ENCODE peak calls at places on chromosomes 13 and 19, in nine cellular contexts. One of them, this sample, is unnamed.

GRCh38 chr13:95524270-95524901 is 28.1 kb upstream of the CLDN10 start:
- DNase-seq in CD8-positive, alpha-beta T cell: no peak
- DNase-seq in body of pancreas: no peak
- DNase-seq in uterus: no peak
- DNase-seq in dorsolateral prefrontal cortex: no peak
- DNase-seq in IMR-90: no peak
- DNase-seq in GM23248: peak
- DNase-seq in spleen: no peak
- DNase-seq in A673: no peak
- DNase-seq in this sample: no peak

GRCh38 chr13:40631605-40632004 is 34.8 kb downstream of the FOXO1 start:
- DNase-seq in A673: no peak
- DNase-seq in CD8-positive, alpha-beta T cell: no peak
- DNase-seq in spleen: no peak
- DNase-seq in IMR-90: no peak
- DNase-seq in body of pancreas: no peak
- DNase-seq in uterus: no peak
- DNase-seq in dorsolateral prefrontal cortex: no peak
- DNase-seq in GM23248: no peak
- DNase-seq in this sample: no peak

GRCh38 chr13:98026457-98026857 is 73.0 kb downstream of the IPO5 start:
- DNase-seq in body of pancreas: no peak
- DNase-seq in IMR-90: peak
- DNase-seq in spleen: no peak
- DNase-seq in uterus: no peak
- DNase-seq in dorsolateral prefrontal cortex: no peak
- DNase-seq in CD8-positive, alpha-beta T cell: no peak
- DNase-seq in A673: peak
- DNase-seq in GM23248: peak
- DNase-seq in this sample: no peak

GRCh38 chr13:84192125-84192524 is 309.9 kb upstream of the SLITRK1 start:
- DNase-seq in dorsolateral prefrontal cortex: no peak
- DNase-seq in body of pancreas: no peak
- DNase-seq in CD8-positive, alpha-beta T cell: no peak
- DNase-seq in uterus: no peak
- DNase-seq in GM23248: peak
- DNase-seq in spleen: no peak
- DNase-seq in IMR-90: peak
- DNase-seq in A673: peak
- DNase-seq in this sample: no peak

GRCh38 chr19:6066661-6067646 is 43.3 kb downstream of the RFX2 start:
- DNase-seq in IMR-90: peak
- DNase-seq in body of pancreas: peak
- DNase-seq in spleen: no peak
- DNase-seq in CD8-positive, alpha-beta T cell: peak
- DNase-seq in A673: peak
- DNase-seq in dorsolateral prefrontal cortex: peak
- DNase-seq in GM23248: peak
- DNase-seq in uterus: peak
- DNase-seq in this sample: no peak

GRCh38 chr13:73952683-73953082 is 181.5 kb downstream of the KLF12 start:
- DNase-seq in dorsolateral prefrontal cortex: no peak
- DNase-seq in A673: no peak
- DNase-seq in IMR-90: peak
- DNase-seq in spleen: no peak
- DNase-seq in body of pancreas: no peak
- DNase-seq in CD8-positive, alpha-beta T cell: no peak
- DNase-seq in GM23248: peak
- DNase-seq in uterus: no peak
- DNase-seq in this sample: no peak

GRCh38 chr13:27262546-27262945 is 8.1 kb upstream of the RASL11A start:
- DNase-seq in CD8-positive, alpha-beta T cell: no peak
- DNase-seq in dorsolateral prefrontal cortex: no peak
- DNase-seq in A673: no peak
- DNase-seq in body of pancreas: no peak
- DNase-seq in GM23248: no peak
- DNase-seq in uterus: no peak
- DNase-seq in spleen: no peak
- DNase-seq in IMR-90: no peak
- DNase-seq in this sample: no peak

GRCh38 chr19:48964205-48965032 is 690 bp upstream of the FTL start:
- DNase-seq in uterus: no peak
- DNase-seq in dorsolateral prefrontal cortex: no peak
- DNase-seq in IMR-90: peak
- DNase-seq in spleen: no peak
- DNase-seq in A673: peak
- DNase-seq in body of pancreas: peak
- DNase-seq in CD8-positive, alpha-beta T cell: no peak
- DNase-seq in GM23248: peak
- DNase-seq in this sample: no peak

GRCh38 chr19:13164370-13165090 is 14.3 kb downstream of the IER2 start:
- DNase-seq in IMR-90: peak
- DNase-seq in A673: peak
- DNase-seq in body of pancreas: peak
- DNase-seq in spleen: peak
- DNase-seq in uterus: peak
- DNase-seq in dorsolateral prefrontal cortex: no peak
- DNase-seq in CD8-positive, alpha-beta T cell: peak
- DNase-seq in GM23248: peak
- DNase-seq in this sample: peak

GRCh38 chr13:67574320-67575233 is 344.4 kb upstream of the PCDH9 start:
- DNase-seq in A673: no peak
- DNase-seq in uterus: no peak
- DNase-seq in spleen: no peak
- DNase-seq in IMR-90: peak
- DNase-seq in body of pancreas: no peak
- DNase-seq in CD8-positive, alpha-beta T cell: no peak
- DNase-seq in GM23248: no peak
- DNase-seq in dorsolateral prefrontal cortex: no peak
- DNase-seq in this sample: no peak

GRCh38 chr13:27171244-27171829 is at the start of gene USP12:
- DNase-seq in spleen: no peak
- DNase-seq in uterus: peak
- DNase-seq in CD8-positive, alpha-beta T cell: no peak
- DNase-seq in IMR-90: peak
- DNase-seq in GM23248: no peak
- DNase-seq in A673: peak
- DNase-seq in body of pancreas: no peak
- DNase-seq in dorsolateral prefrontal cortex: no peak
- DNase-seq in this sample: no peak

GRCh38 chr13:110346661-110347067 is 39.6 kb downstream of the COL4A2 start:
- DNase-seq in CD8-positive, alpha-beta T cell: no peak
- DNase-seq in A673: no peak
- DNase-seq in GM23248: peak
- DNase-seq in body of pancreas: no peak
- DNase-seq in IMR-90: no peak
- DNase-seq in uterus: no peak
- DNase-seq in spleen: no peak
- DNase-seq in dorsolateral prefrontal cortex: no peak
- DNase-seq in this sample: no peak

GRCh38 chr13:41905600-41906254 is 55.2 kb downstream of the VWA8 start:
- DNase-seq in dorsolateral prefrontal cortex: no peak
- DNase-seq in GM23248: peak
- DNase-seq in body of pancreas: no peak
- DNase-seq in A673: peak
- DNase-seq in uterus: no peak
- DNase-seq in spleen: no peak
- DNase-seq in CD8-positive, alpha-beta T cell: no peak
- DNase-seq in IMR-90: peak
- DNase-seq in this sample: no peak

GRCh38 chr13:97904059-97904458 is 49.4 kb upstream of the IPO5 start:
- DNase-seq in IMR-90: no peak
- DNase-seq in A673: no peak
- DNase-seq in CD8-positive, alpha-beta T cell: no peak
- DNase-seq in uterus: no peak
- DNase-seq in dorsolateral prefrontal cortex: no peak
- DNase-seq in GM23248: no peak
- DNase-seq in spleen: no peak
- DNase-seq in body of pancreas: no peak
- DNase-seq in this sample: no peak

DNA sequence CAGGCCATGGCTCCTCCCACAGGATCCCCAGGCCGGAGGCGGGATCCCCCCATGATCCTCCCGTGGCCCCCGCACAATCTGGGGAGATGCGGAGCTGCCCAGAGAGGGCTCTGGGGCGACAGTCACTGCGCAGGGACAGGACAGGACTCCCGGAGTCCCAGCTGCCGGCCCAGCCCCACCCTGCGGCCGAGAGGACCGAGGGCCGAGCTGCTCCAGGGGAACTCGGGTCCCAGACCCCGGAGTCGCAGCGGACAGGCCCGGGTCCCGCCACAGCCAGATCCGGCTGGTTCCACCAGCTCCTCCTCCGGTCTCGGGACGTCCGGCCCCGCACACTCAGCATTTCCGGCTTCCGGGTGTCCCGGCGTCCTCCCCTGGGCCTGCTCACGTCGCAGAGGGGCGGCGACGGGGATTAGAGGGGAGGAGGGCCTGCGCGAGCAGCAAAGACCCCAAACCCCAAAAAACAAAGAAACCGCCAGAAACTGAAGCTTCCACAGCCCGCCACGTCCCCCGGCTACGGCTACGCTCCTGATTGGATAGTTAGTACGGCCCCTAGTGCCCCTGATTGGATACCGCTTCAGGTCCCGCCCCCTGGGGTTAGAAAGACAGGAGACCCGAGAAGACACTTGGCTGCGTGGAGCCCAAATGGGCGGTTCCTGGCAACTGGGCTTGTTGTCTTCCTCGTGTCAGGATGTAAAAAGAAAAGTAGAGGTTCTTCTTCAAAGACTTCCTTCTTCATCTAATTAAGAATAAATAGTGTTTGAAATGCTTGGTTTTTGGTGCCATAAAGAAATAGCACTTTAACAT is 21.3 kb upstream of the OR10H1 start:
- DNase-seq in GM23248: peak
- DNase-seq in IMR-90: peak
- DNase-seq in spleen: peak
- DNase-seq in dorsolateral prefrontal cortex: peak
- DNase-seq in uterus: peak
- DNase-seq in body of pancreas: peak
- DNase-seq in CD8-positive, alpha-beta T cell: peak
- DNase-seq in A673: peak
- DNase-seq in this sample: peak
- H3K27ac ChIP-seq in GM23248: peak
- H3K27ac ChIP-seq in IMR-90: peak
- H3K27ac ChIP-seq in spleen: peak
- H3K27ac ChIP-seq in dorsolateral prefrontal cortex: peak
- H3K27ac ChIP-seq in uterus: peak
- H3K27ac ChIP-seq in body of pancreas: peak
- H3K27ac ChIP-seq in CD8-positive, alpha-beta T cell: peak
- H3K27ac ChIP-seq in A673: peak
- H3K27ac ChIP-seq in this sample: peak

DNA sequence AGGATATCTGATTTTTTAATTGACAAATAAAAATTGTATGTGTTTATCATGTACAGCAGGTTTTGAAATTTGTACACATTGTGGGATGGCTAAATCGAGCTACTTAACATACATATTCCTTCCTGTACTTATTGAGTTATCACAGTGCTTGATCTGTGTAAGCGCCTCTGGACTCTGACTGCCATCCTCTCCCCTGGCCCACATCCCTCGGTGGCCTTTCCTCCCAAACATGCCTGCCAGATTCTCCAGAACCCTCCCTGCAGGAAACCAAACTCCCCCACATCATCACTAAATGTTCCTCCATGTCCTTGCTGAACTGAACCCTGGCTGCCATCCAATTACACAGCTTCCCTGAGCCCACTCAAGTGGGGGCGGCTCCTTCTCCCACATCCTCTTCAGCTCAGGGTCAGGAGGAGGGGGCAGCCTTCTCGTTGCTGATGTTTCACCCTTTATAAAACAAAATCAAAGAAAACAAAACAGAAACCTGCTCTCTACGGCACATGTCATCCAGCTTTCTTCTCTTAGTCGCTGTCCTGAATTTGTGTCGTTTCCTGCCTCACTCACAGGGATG is 97.2 kb upstream of the SPATA13 start:
- DNase-seq in body of pancreas: no peak
- DNase-seq in GM23248: no peak
- DNase-seq in dorsolateral prefrontal cortex: no peak
- DNase-seq in uterus: peak
- DNase-seq in CD8-positive, alpha-beta T cell: no peak
- DNase-seq in IMR-90: no peak
- DNase-seq in A673: no peak
- DNase-seq in spleen: no peak
- DNase-seq in this sample: no peak
- H3K27ac ChIP-seq in body of pancreas: no peak
- H3K27ac ChIP-seq in GM23248: no peak
- H3K27ac ChIP-seq in dorsolateral prefrontal cortex: no peak
- H3K27ac ChIP-seq in uterus: peak
- H3K27ac ChIP-seq in CD8-positive, alpha-beta T cell: no peak
- H3K27ac ChIP-seq in IMR-90: no peak
- H3K27ac ChIP-seq in A673: no peak
- H3K27ac ChIP-seq in spleen: peak
- H3K27ac ChIP-seq in this sample: peak

DNA sequence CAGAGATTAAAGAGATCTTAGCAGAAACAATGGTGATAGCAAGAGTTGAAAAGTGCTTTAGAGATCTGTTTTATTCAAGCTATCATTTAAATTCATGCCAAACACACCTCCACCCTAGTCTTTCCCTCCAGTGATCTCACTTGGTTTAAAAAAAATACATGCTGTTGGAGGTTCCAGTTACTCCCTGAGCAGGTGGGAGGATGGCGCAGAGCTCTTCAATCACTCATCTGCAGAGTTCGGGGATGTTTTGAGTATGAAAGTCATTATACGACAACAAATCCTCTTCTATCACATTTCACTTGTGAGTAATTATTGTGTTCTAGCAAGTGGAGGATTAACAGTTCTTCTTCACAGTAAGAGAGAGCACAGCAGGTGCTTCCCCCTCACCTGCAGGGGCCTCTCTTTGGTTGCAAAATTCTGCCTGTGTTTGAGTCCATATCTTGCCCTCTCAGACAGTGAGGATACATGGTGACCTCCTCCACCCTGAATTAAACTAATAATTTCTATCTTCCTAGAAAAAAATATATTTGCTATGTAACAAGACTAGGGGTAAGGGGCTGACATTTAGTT is 376.7 kb downstream of the LIG4 start:
- DNase-seq in uterus: no peak
- DNase-seq in GM23248: no peak
- DNase-seq in IMR-90: no peak
- DNase-seq in spleen: no peak
- DNase-seq in CD8-positive, alpha-beta T cell: no peak
- DNase-seq in body of pancreas: no peak
- DNase-seq in dorsolateral prefrontal cortex: no peak
- DNase-seq in A673: no peak
- DNase-seq in this sample: no peak
- H3K27ac ChIP-seq in uterus: no peak
- H3K27ac ChIP-seq in GM23248: no peak
- H3K27ac ChIP-seq in IMR-90: no peak
- H3K27ac ChIP-seq in spleen: no peak
- H3K27ac ChIP-seq in CD8-positive, alpha-beta T cell: no peak
- H3K27ac ChIP-seq in body of pancreas: no peak
- H3K27ac ChIP-seq in dorsolateral prefrontal cortex: no peak
- H3K27ac ChIP-seq in A673: no peak
- H3K27ac ChIP-seq in this sample: no peak

DNA sequence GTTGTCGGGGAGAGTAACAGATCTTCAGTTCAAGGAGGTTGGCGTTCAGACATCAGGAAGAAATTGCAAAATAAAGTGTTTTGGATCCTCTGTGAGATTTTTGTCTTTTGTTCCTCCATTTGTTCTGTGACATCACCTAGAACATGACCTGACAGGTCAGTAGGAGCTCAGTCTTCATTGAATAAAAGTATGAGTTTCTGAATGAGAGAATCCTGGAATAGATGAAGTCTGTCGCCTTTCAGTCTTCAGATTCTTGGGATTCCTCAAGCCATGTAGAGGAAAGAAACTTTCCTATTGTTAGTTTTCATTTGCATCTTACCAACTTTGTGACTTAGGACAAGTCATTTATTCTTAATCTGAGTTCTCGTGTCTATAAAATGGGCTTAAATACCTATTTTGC is 14.4 kb downstream of the ARHGAP35 start:
- DNase-seq in dorsolateral prefrontal cortex: no peak
- DNase-seq in IMR-90: no peak
- DNase-seq in A673: no peak
- DNase-seq in GM23248: no peak
- DNase-seq in uterus: no peak
- DNase-seq in spleen: no peak
- DNase-seq in body of pancreas: no peak
- DNase-seq in CD8-positive, alpha-beta T cell: no peak
- DNase-seq in this sample: no peak
- H3K27ac ChIP-seq in dorsolateral prefrontal cortex: no peak
- H3K27ac ChIP-seq in IMR-90: no peak
- H3K27ac ChIP-seq in A673: no peak
- H3K27ac ChIP-seq in GM23248: peak
- H3K27ac ChIP-seq in uterus: no peak
- H3K27ac ChIP-seq in spleen: no peak
- H3K27ac ChIP-seq in body of pancreas: no peak
- H3K27ac ChIP-seq in CD8-positive, alpha-beta T cell: no peak
- H3K27ac ChIP-seq in this sample: no peak

This sample was measured in upper lobe of left lung.